ENCODE peak calls at places on chromosomes 4 and X, in five cellular contexts. B, T, X, K and F are unnamed samples.
A peak's percentile ranks its signal among the peaks of the same experiment; 100 is the strongest.

GRCh38 chr4:131248314-131248713 is 1900.8 kb upstream of the PCDH10 start:
- DNase-seq in B (no peak), T (no peak), K (no peak), X (no peak), F (no peak)

GRCh38 chr4:53651142-53651720 is 59.9 kb upstream of the LNX1 start:
- DNase-seq in X (no peak), K (peak; percentile 48), T (no peak), B (no peak), F (no peak)

GRCh38 chr4:5758741-5759140 is 47.7 kb downstream of the EVC start:
- DNase-seq in K (peak; percentile 99), X (peak; percentile 52), T (no peak), B (no peak), F (no peak)

GRCh38 chrX:116239944-116240391 is 69.4 kb downstream of the AGTR2 start:
- DNase-seq in T (no peak), X (no peak), K (peak; percentile 83), B (no peak), F (no peak)

GRCh38 chrX:70444326-70445196 is at the start of gene DLG3:
- DNase-seq in T (no peak), X (no peak), K (no peak), B (peak; percentile 38), F (no peak)

GRCh38 chr4:182847543-182847942 is 69.6 kb downstream of the DCTD start:
- DNase-seq in X (no peak), K (peak; percentile 39), B (no peak), T (peak; percentile 27), F (no peak)

GRCh38 chr4:23567338-23567737 is 322.5 kb downstream of the PPARGC1A start:
- DNase-seq in B (no peak), X (no peak), T (no peak), K (no peak), F (no peak)

GRCh38 chr4:38667005-38667771 is 3.2 kb downstream of the KLF3 start:
- DNase-seq in K (peak; percentile 100), T (no peak), X (no peak), B (peak; percentile 49), F (peak; percentile 87)

GRCh38 chrX:110531873-110532272 is 173.2 kb downstream of the RTL9 start:
- DNase-seq in X (no peak), K (no peak), B (no peak), T (no peak), F (no peak)

GRCh38 chr4:106366026-106366425 is 2.6 kb downstream of the GIMD1 start:
- DNase-seq in T (no peak), K (peak; percentile 80), B (no peak), X (no peak), F (no peak)

GRCh38 chrX:19735244-19735643 is 152.2 kb downstream of the SH3KBP1 start:
- DNase-seq in T (no peak), X (no peak), K (no peak), B (no peak), F (no peak)

GRCh38 chr4:173317003-173317402 is 17.2 kb downstream of the HMGB2 start:
- DNase-seq in T (no peak), K (no peak), B (no peak), X (no peak), F (no peak)

GRCh38 chr4:118957683-118958082 is 69.0 kb downstream of the SYNPO2 start:
- DNase-seq in X (no peak), B (no peak), K (no peak), T (no peak), F (no peak)

GRCh38 chr4:169583563-169583962 is 28.8 kb downstream of the NEK1 start:
- DNase-seq in X (no peak), T (no peak), B (no peak), K (no peak), F (no peak)

GRCh38 chr4:184680698-184681097 is 31.2 kb downstream of the PRIMPOL start:
- DNase-seq in K (peak; percentile 67), B (no peak), X (no peak), T (no peak), F (no peak)

GRCh38 chrX:104972737-104973136 is 247.8 kb downstream of the TEX13A start:
- DNase-seq in K (peak; percentile 39), X (no peak), B (no peak), T (no peak), F (no peak)

GRCh38 chrX:118634336-118634735 is 93.1 kb upstream of the IL13RA1 start:
- DNase-seq in X (no peak), K (no peak), T (peak; percentile 64), B (no peak), F (no peak)

GRCh38 chr4:59759082-59759825 is 1440.9 kb upstream of the ADGRL3 start:
- DNase-seq in T (peak; percentile 49), X (no peak), K (no peak), B (no peak), F (no peak)

GRCh38 chr4:124018383-124019317 is 622.1 kb downstream of the SPRY1 start:
- DNase-seq in T (peak; percentile 70), K (no peak), B (no peak), X (peak; percentile 56), F (no peak)

GRCh38 chr4:139020384-139020783 is 4.8 kb downstream of the NOCT start:
- DNase-seq in T (no peak), X (no peak), B (no peak), K (no peak), F (peak; percentile 72)

GRCh38 chr4:82430193-82431025 is at the start of the genes ENOPH1 and HNRNPDL:
- DNase-seq in K (peak; percentile 89), X (peak; percentile 97), T (peak; percentile 99), B (peak; percentile 82), F (peak; percentile 89)

GRCh38 chr4:74109894-74110605 is 11.1 kb upstream of the CXCL2 start:
- DNase-seq in X (no peak), K (peak; percentile 94), B (no peak), T (no peak), F (no peak)

GRCh38 chr4:66182651-66183050 is 512.4 kb upstream of the EPHA5 start:
- DNase-seq in X (no peak), K (no peak), T (no peak), B (no peak), F (no peak)

GRCh38 chrX:42131856-42132255 is 208.5 kb upstream of the CASK start:
- DNase-seq in K (peak; percentile 67), X (no peak), B (no peak), T (no peak), F (no peak)

GRCh38 chrX:11137543-11138139 is 26.5 kb downstream of the HCCS start:
- DNase-seq in X (peak; percentile 30), K (peak; percentile 20), B (peak; percentile 14), T (no peak), F (no peak)

GRCh38 chrX:142249721-142250120 is 44.6 kb upstream of the MAGEC2 start:
- DNase-seq in K (peak; percentile 69), X (no peak), T (no peak), B (no peak), F (no peak)

GRCh38 chr4:76998251-76998901 is 48.8 kb downstream of the SEPTIN11 start:
- DNase-seq in B (no peak), T (no peak), X (no peak), K (no peak), F (no peak)

GRCh38 chr4:2402941-2403340 is 15.5 kb downstream of the ZFYVE28 start:
- DNase-seq in K (no peak), X (no peak), B (no peak), T (no peak), F (no peak)

GRCh38 chr4:144318797-144319196 is 178.3 kb upstream of the GYPA start:
- DNase-seq in K (no peak), X (no peak), B (no peak), T (no peak), F (no peak)

GRCh38 chrX:149757206-149758067 is 16.4 kb upstream of the HSFX1 start:
- DNase-seq in X (no peak), T (peak; percentile 52), B (no peak), K (no peak), F (no peak)

GRCh38 chr4:41613362-41613761 is 75.4 kb downstream of the LIMCH1 start:
- DNase-seq in T (no peak), X (no peak), K (no peak), B (no peak), F (no peak)

GRCh38 chr4:7513731-7514130 is 79.0 kb upstream of the PSAPL1 start:
- DNase-seq in T (no peak), B (no peak), K (no peak), X (no peak), F (no peak)

GRCh38 chr4:82753238-82753637 is 45.4 kb downstream of the SCD5 start:
- DNase-seq in T (peak; percentile 30), B (no peak), X (no peak), K (peak; percentile 43), F (no peak)

GRCh38 chrX:121802881-121803412 is 755.5 kb downstream of the GLUD2 start:
- DNase-seq in K (no peak), B (no peak), X (no peak), T (no peak), F (no peak)

GRCh38 chrX:46208225-46208854 is 336.9 kb downstream of the ZNF674 start:
- DNase-seq in X (no peak), K (peak; percentile 75), B (no peak), T (no peak), F (no peak)

GRCh38 chr4:138821321-138821720 is 194.3 kb upstream of the NOCT start:
- DNase-seq in K (no peak), X (no peak), T (no peak), B (no peak), F (no peak)

GRCh38 chr4:149784018-149784417 is 31.6 kb downstream of the IQCM start:
- DNase-seq in B (no peak), X (no peak), T (no peak), K (peak; percentile 76), F (no peak)

GRCh38 chr4:184544711-184545409 is 70.5 kb upstream of the IRF2 start:
- DNase-seq in K (no peak), T (no peak), X (no peak), B (no peak), F (no peak)

GRCh38 chr4:159296061-159296460 is 193.2 kb downstream of the RAPGEF2 start:
- DNase-seq in B (no peak), X (no peak), K (peak; percentile 89), T (no peak), F (no peak)